ENCODE peak calls at places on chromosomes 11 and 22, in nine cellular contexts. J is tibial artery, Q is ascending aorta, T is sigmoid colon, P is IMR-90, K is hepatocyte, O is spleen, A is stomach, R is lower lobe of right lung. Y is an unnamed sample.

GRCh38 chr11:64449381-64450167 is 90.6 kb downstream of the RPS6KA4 start:
- DNase-seq in J (peak; percentile 75), Q (peak; percentile 78), T (peak; percentile 66), P (peak; percentile 25), K (peak; percentile 86), O (peak; percentile 88), A (peak; percentile 70), R (peak; percentile 73), Y (peak; percentile 55)

GRCh38 chr11:1219836-1220810 is 2.7 kb upstream of the MUC5B start:
- DNase-seq in J (peak; percentile 61), Q (no peak), T (peak; percentile 63), P (no peak), K (no peak), O (peak; percentile 76), A (peak; percentile 50), R (peak; percentile 50), Y (no peak)

GRCh38 chr11:60143768-60144167 is 39.1 kb downstream of the MS4A6A start:
- DNase-seq in J (no peak), Q (no peak), T (no peak), P (no peak), K (no peak), O (no peak), A (no peak), R (no peak), Y (no peak)

GRCh38 chr11:110939471-110939870 is 227.2 kb upstream of the ARHGAP20 start:
- DNase-seq in J (no peak), Q (no peak), T (no peak), P (no peak), K (no peak), O (no peak), A (no peak), R (no peak), Y (no peak)

GRCh38 chr11:130631119-130631518 is 182.7 kb downstream of the ADAMTS15 start:
- DNase-seq in J (no peak), Q (no peak), T (no peak), P (peak; percentile 95), K (no peak), O (no peak), A (no peak), R (no peak), Y (no peak)

GRCh38 chr22:39808087-39808486 is 85.5 kb downstream of the ENTHD1 start:
- DNase-seq in J (no peak), Q (no peak), T (no peak), P (peak; percentile 6), K (no peak), O (no peak), A (no peak), R (no peak), Y (no peak)

GRCh38 chr11:10095412-10096207 is 198.4 kb downstream of the SBF2 start:
- DNase-seq in J (no peak), Q (no peak), T (no peak), P (no peak), K (no peak), O (no peak), A (no peak), R (no peak), Y (no peak)

GRCh38 chr22:40270031-40270430 is 76.3 kb upstream of the ADSL start:
- DNase-seq in J (no peak), Q (no peak), T (no peak), P (no peak), K (no peak), O (no peak), A (no peak), R (no peak), Y (no peak)

GRCh38 chr11:20022363-20023081 is 137.8 kb downstream of the DBX1 start:
- DNase-seq in J (no peak), Q (no peak), T (no peak), P (peak; percentile 63), K (no peak), O (no peak), A (no peak), R (no peak), Y (no peak)

GRCh38 chr11:131025020-131025419 is 108.7 kb upstream of the SNX19 start:
- DNase-seq in J (no peak), Q (no peak), T (no peak), P (peak; percentile 72), K (peak; percentile 48), O (no peak), A (no peak), R (no peak), Y (no peak)

GRCh38 chr11:111298466-111299110 is at the start of gene POU2AF3:
- DNase-seq in J (no peak), Q (no peak), T (peak; percentile 69), P (no peak), K (no peak), O (peak; percentile 77), A (no peak), R (peak; percentile 47), Y (no peak)

GRCh38 chr11:113989916-113990315 is 15.0 kb downstream of the HTR3A start:
- DNase-seq in J (no peak), Q (no peak), T (no peak), P (no peak), K (no peak), O (no peak), A (no peak), R (no peak), Y (no peak)

GRCh38 chr11:98568011-98568410 is 452.7 kb upstream of the CNTN5 start:
- DNase-seq in J (no peak), Q (no peak), T (no peak), P (no peak), K (no peak), O (no peak), A (no peak), R (no peak), Y (no peak)

DNA sequence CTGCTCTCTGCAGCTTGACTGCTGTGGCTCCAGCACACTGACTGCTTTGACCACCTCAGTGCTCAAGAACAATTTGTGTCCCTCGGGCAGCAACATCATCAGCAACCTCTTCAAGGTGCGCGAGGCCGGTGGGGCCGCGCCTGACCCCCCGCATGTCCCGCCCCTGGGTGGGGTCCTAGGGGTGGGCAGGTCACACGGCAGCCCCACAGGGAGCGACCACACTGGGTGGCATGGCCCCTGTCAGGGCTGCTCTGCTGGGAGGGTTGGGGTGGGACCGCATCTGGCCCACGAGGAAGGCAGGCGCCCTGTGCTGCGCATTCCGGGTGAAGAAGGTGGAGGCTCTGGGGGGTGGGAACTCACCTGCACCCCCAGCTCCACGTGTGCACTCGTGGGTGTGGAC is 4.7 kb upstream of the TSSC4 start:
- DNase-seq in J (no peak), Q (no peak), T (no peak), P (no peak), K (no peak), O (no peak), A (no peak), R (no peak), Y (no peak)
- H3K4me1 ChIP-seq in J (peaks cover 17% of the 10 kb centered on the region), Q (peaks cover 12% of the 10 kb centered on the region), T (peaks cover 47% of the 10 kb centered on the region), P (peaks cover 10% of the 10 kb centered on the region), K (peaks cover 11% of the 10 kb centered on the region), O (peaks cover 63% of the 10 kb centered on the region), A (peaks cover 15% of the 10 kb centered on the region), R (peaks cover 22% of the 10 kb centered on the region), Y (peaks cover 8% of the 10 kb centered on the region)

DNA sequence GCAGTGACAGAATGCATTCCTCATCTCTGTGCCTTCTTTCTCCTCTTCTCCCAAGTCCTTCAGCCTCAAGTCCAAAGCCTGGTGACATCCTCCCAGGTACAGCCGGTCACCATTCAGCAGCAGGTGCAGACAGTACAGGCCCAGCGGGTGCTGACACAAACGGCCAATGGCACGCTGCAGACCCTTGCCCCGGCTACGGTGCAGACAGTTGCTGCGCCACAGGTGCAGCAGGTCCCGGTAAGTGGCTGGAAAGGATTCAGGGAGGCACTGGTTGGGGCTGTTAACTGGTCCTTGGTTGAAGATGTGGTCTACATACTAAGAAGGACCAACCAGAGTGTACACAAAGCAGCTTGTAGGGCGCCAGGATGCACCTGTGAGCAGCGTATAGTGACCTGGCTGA is 35.7 kb downstream of the SREBF2 start:
- DNase-seq in J (no peak), Q (no peak), T (no peak), P (no peak), K (no peak), O (no peak), A (no peak), R (no peak), Y (no peak)
- TF ChIP-seq CTCF in J (no peak), Q (no peak), T (no peak), P (no peak), K (no peak), O (no peak), A (no peak), R (no peak), Y (no peak)

GRCh38 chr22:37525746-37526350 is 6.6 kb upstream of the CARD10 start:
- DNase-seq in J (no peak), Q (no peak), T (no peak), P (no peak), K (no peak), O (no peak), A (no peak), R (no peak), Y (peak; percentile 30)

GRCh38 chr22:37525073-37525745 is 6.0 kb upstream of the CARD10 start:
- DNase-seq in J (no peak), Q (no peak), T (no peak), P (peak; percentile 84), K (peak; percentile 68), O (no peak), A (no peak), R (no peak), Y (peak; percentile 65)

GRCh38 chr22:37521236-37521739 is 2.1 kb upstream of the CARD10 start:
- DNase-seq in J (no peak), Q (no peak), T (no peak), P (no peak), K (no peak), O (no peak), A (no peak), R (no peak), Y (no peak)

GRCh38 chr22:37529652-37530345 is 10.6 kb upstream of the CARD10 start:
- DNase-seq in J (no peak), Q (no peak), T (no peak), P (no peak), K (no peak), O (no peak), A (no peak), R (no peak), Y (no peak)

GRCh38 chr22:37526376-37526775 is 7.2 kb upstream of the CARD10 start:
- DNase-seq in J (no peak), Q (no peak), T (no peak), P (no peak), K (no peak), O (no peak), A (no peak), R (no peak), Y (peak; percentile 60)
- H3K27ac ChIP-seq in J (no peak overlapping the region), Q (no peak overlapping the region), T (no peak overlapping the region), P (no peak overlapping the region), K (no peak overlapping the region), O (no peak overlapping the region), A (no peak overlapping the region), R (no peak overlapping the region), Y (no peak overlapping the region)

GRCh38 chr11:124074554-124074953 is 33.4 kb upstream of the OR10G7 start:
- DNase-seq in J (no peak), Q (no peak), T (no peak), P (no peak), K (no peak), O (peak; percentile 74), A (no peak), R (no peak), Y (no peak)
- H3K4me1 ChIP-seq in J (no peaks in the 10 kb centered on the region), Q (peaks cover 5% of the 10 kb centered on the region), T (peaks cover 10% of the 10 kb centered on the region), P (no peaks in the 10 kb centered on the region), K (no peaks in the 10 kb centered on the region), O (peaks cover 38% of the 10 kb centered on the region), A (no peaks in the 10 kb centered on the region), R (peaks cover 20% of the 10 kb centered on the region), Y (peaks cover 6% of the 10 kb centered on the region)

Y was measured in left lung.